ENCODE peak calls at places on chromosome 3, in ten cellular contexts. C is progenitor cell of endocrine pancreas, X is AG09319, Y is AG04449, D is glutamatergic neuron, T is GM06990, J is astrocyte of the spinal cord, B is neural crest cell, R is transverse colon, S is A549. O is an unnamed sample.

GRCh38 chr3:182508896-182509295 is 284.4 kb upstream of the ATP11B start:
- DNase-seq in J (no peak), T (no peak), R (no peak), D (no peak), Y (no peak), B (no peak), X (no peak), C (no peak), S (no peak), O (no peak)

GRCh38 chr3:23106641-23107040 is 96.5 kb upstream of the UBE2E2 start:
- DNase-seq in S (no peak), T (no peak), X (no peak), Y (no peak), D (no peak), C (no peak), J (no peak), R (no peak), B (no peak), O (no peak)

GRCh38 chr3:169344465-169344864 is 319.0 kb downstream of the MECOM start:
- DNase-seq in X (no peak), J (peak; percentile 16), D (no peak), R (no peak), B (no peak), Y (no peak), S (no peak), T (no peak), C (no peak), O (no peak)

GRCh38 chr3:152056987-152057386 is 183.5 kb downstream of the SUCNR1 start:
- DNase-seq in T (no peak), X (no peak), C (no peak), S (no peak), J (no peak), Y (no peak), B (no peak), R (no peak), D (no peak), O (no peak)

GRCh38 chr3:70000028-70000410 is 486 bp downstream of the SAMMSON start:
- DNase-seq in J (no peak), T (no peak), Y (no peak), S (no peak), R (no peak), D (no peak), X (no peak), C (no peak), B (peak; percentile 18), O (no peak)

GRCh38 chr3:126464093-126464492 is 11.6 kb downstream of the ZXDC start:
- DNase-seq in T (no peak), Y (no peak), S (no peak), R (no peak), J (no peak), D (no peak), C (no peak), B (no peak), X (no peak), O (no peak)

GRCh38 chr3:5618170-5618569 is 430.7 kb downstream of the EDEM1 start:
- DNase-seq in X (no peak), T (no peak), Y (no peak), S (no peak), C (no peak), D (no peak), B (no peak), J (no peak), R (no peak), O (no peak)

GRCh38 chr3:57951106-57951882 is 56.9 kb upstream of the FLNB start:
- DNase-seq in C (no peak), X (no peak), S (peak; percentile 65), B (no peak), Y (no peak), R (peak; percentile 60), D (no peak), T (no peak), J (peak; percentile 75), O (peak; percentile 39)

GRCh38 chr3:185942396-185942795 is 4.6 kb upstream of the TRA2B start:
- DNase-seq in T (no peak), J (no peak), R (no peak), C (no peak), D (no peak), Y (no peak), B (no peak), S (no peak), X (no peak), O (no peak)

GRCh38 chr3:185942907-185943306 is 5.1 kb upstream of the TRA2B start:
- DNase-seq in J (no peak), X (no peak), B (no peak), T (no peak), D (no peak), S (no peak), C (no peak), Y (no peak), R (no peak), O (no peak)

GRCh38 chr3:185940951-185941350 is 3.1 kb upstream of the TRA2B start:
- DNase-seq in C (no peak), Y (no peak), X (no peak), D (no peak), J (no peak), S (no peak), B (no peak), T (no peak), R (no peak), O (no peak)

GRCh38 chr3:185939721-185940120 is 1.9 kb upstream of the TRA2B start:
- DNase-seq in Y (no peak), S (no peak), J (no peak), C (no peak), T (no peak), B (no peak), R (no peak), D (no peak), X (no peak), O (no peak)

DNA sequence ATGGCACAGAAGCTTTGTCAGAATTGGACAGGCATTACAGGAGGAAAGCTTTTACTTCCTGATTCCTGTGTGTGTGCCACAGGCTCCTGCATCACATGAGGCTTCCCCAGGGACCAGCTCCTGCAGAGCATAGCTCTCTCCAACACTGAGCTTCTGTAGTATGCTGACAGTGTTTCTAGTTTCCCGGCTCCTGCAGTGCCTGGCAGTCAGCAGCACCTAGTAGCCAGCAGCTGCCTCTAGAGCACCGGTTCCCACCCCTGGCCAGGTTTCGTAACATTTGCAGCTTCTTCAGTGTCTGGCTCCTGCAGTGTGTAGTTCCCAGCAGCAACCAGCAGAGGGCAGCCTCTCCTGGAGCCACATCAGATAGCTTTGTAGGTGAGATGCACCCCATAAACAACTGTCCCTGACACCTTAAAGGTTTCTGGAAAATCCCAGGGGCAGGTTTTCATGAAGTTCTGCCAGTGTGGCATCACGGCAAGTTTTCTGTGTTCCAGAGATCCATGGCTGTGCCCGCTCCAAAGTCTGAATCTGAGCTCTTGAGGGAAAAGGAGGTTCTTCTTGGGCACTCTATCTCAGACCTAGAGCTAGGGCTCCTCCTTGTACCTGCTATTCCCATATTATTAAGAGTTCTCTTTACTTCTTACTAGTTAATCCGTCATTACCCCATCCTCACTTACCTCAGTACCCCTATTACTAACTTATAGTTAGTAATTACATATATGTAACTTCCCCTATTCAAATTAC is 5.7 kb upstream of the TRA2B start:
- DNase-seq in T (peak; percentile 56), R (peak; percentile 92), D (peak; percentile 84), X (peak; percentile 49), C (peak; percentile 79), J (peak; percentile 69), S (peak; percentile 62), B (peak; percentile 81), Y (peak; percentile 23), O (peak; percentile 85)
- TF ChIP-seq CTCF in T (peak; percentile 99), R (peak; percentile 100), D (peak; percentile 99), X (no peak), C (peak; percentile 98), J (peak; percentile 100), S (peak; percentile 79), B (peak; percentile 96), Y (peak; percentile 96), O (peak; percentile 98)

GRCh38 chr3:175941352-175941751 is 1082.2 kb downstream of the NAALADL2 start:
- DNase-seq in R (no peak), Y (no peak), X (no peak), B (no peak), S (no peak), C (no peak), T (no peak), J (no peak), D (peak; percentile 31), O (no peak)
- TF ChIP-seq CTCF in R (peak; percentile 41), Y (no peak), X (peak; percentile 27), B (peak; percentile 42), S (no peak), C (no peak), T (peak; percentile 73), J (peak; percentile 40), D (peak; percentile 76), O (peak; percentile 16)

DNA sequence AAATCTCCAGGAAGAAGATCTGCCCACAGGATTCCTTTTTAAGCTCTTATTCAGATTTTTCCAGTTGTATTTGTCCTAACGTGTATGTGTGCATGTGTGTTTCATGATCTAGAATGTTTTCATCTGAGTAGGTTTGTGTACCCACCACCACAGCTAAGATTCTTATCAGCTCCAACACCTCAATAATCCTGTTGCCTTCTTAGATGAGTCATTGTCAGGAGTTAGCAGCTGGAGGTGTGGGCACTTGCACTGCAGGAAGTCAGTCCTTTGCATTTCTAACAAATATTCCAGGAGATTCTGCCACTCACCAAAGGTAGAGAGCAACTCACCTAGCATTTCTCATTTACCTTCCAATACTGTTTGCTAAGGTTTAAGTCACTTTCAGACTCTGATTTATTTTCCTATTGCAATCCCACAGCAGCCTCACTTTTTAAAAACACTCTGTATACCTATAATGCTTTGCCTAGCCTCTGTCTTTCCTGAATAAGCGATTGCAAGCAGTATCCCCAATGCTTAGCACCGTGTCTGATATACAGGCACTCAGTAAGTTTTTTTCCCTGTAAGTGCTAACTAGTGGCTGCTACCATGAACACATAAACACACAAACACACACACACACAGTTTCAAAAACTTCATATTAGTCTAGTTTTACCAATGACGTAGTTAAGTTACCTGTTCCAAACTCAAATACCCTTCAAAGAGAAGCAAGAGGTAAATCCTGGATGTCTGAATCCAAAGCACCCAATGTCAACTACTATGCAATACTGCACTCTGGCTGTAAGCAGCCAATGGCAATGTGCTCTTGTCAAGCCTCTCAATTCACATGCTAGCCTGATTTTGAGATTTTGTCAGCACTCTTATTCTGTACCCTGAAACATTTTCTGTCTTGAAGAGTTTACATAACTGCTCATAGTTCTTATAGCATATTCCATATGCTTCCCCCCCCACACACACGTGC is 713.5 kb upstream of the LMCD1 start:
- DNase-seq in Y (no peak), D (no peak), T (no peak), C (no peak), B (no peak), X (no peak), J (peak; percentile 10), R (no peak), S (no peak), O (no peak)
- TF ChIP-seq CTCF in Y (no peak), D (no peak), T (no peak), C (no peak), B (no peak), X (no peak), J (peak; percentile 14), R (no peak), S (no peak), O (no peak)

GRCh38 chr3:172302176-172302575 is 146.1 kb downstream of the GHSR start:
- DNase-seq in C (no peak), S (no peak), Y (no peak), T (no peak), R (no peak), J (no peak), X (no peak), B (no peak), D (no peak), O (no peak)

GRCh38 chr3:172305552-172305951 is 142.7 kb downstream of the GHSR start:
- DNase-seq in T (no peak), R (peak; percentile 53), C (no peak), Y (no peak), B (no peak), D (no peak), S (peak; percentile 13), X (no peak), J (peak; percentile 74), O (no peak)

GRCh38 chr3:172303181-172303580 is 145.1 kb downstream of the GHSR start:
- DNase-seq in S (no peak), C (no peak), B (no peak), J (no peak), D (no peak), T (no peak), X (no peak), R (no peak), Y (no peak), O (no peak)

GRCh38 chr3:172305974-172306373 is 142.3 kb downstream of the GHSR start:
- DNase-seq in D (no peak), B (no peak), R (no peak), C (no peak), J (no peak), X (no peak), Y (no peak), T (no peak), S (no peak), O (no peak)

DNA sequence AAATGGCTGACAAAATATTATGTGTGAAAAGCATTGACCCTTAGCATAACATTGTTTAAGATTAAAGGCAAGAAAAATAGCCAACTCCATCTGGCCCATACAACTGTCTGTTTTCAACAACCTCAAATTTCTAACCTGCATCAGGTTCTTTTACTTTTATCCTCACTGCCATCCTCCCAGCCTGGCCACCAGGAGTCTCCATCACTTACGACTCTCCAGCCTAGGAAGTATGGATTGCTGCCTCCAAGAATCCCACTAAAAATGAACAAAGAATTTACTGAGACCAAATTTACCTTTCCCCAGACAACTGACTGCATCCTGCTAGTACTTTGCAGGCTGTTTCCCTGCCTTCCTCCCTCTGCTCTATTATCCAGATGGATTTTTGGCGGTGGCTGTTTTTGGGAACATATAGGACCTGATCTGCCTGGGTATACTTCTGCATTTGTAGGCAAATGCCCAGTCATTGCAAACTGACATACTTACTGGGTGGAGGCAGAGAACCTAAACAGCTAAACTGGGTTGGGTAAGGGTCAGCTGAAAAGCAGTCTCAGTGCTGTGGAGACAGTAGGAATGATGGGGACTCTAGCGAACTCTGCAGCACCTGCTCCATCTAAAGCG is 144.2 kb downstream of the GHSR start:
- DNase-seq in Y (no peak), X (no peak), D (no peak), B (no peak), T (no peak), C (no peak), R (no peak), J (no peak), S (no peak), O (no peak)
- TF ChIP-seq CTCF in Y (peak; percentile 25), X (peak; percentile 6), D (peak; percentile 22), B (no peak), T (no peak), C (peak; percentile 33), R (no peak), J (peak; percentile 38), S (no peak), O (no peak)

O was measured in nephron progenitor cell.